ENCODE peak calls at places on chromosomes 6 and 20, in nine cellular contexts. Q, L, T, N, C, Z, P, R and J are unnamed samples.

GRCh38 chr6:132391391-132392291 is 9.6 kb downstream of the MOXD1 start:
- DNase-seq in Q (no peak), L (no peak), T (no peak), N (no peak), C (no peak), Z (peak; percentile 38), P (no peak), R (no peak), J (no peak)

GRCh38 chr6:22828179-22829062 is 259.1 kb downstream of the HDGFL1 start:
- DNase-seq in Q (no peak), L (no peak), T (peak; percentile 71), N (peak; percentile 91), C (no peak), Z (peak; percentile 43), P (peak; percentile 13), R (no peak), J (peak; percentile 80)

GRCh38 chr6:6131492-6132109 is 124.9 kb upstream of the NRN1 start:
- DNase-seq in Q (peak; percentile 4), L (no peak), T (no peak), N (peak; percentile 90), C (no peak), Z (no peak), P (peak; percentile 58), R (no peak), J (peak; percentile 77)

GRCh38 chr6:30568245-30568644 is 3.0 kb upstream of the ABCF1 start:
- DNase-seq in Q (no peak), L (no peak), T (peak; percentile 5), N (no peak), C (no peak), Z (no peak), P (no peak), R (no peak), J (no peak)

GRCh38 chr20:58251979-58252591 is 23.6 kb upstream of the ANKRD60 start:
- DNase-seq in Q (peak; percentile 28), L (no peak), T (peak; percentile 17), N (no peak), C (no peak), Z (no peak), P (no peak), R (no peak), J (no peak)

GRCh38 chr6:152338335-152339125 is 298.6 kb downstream of the SYNE1 start:
- DNase-seq in Q (no peak), L (peak; percentile 35), T (no peak), N (peak; percentile 66), C (no peak), Z (no peak), P (peak; percentile 51), R (no peak), J (peak; percentile 37)

GRCh38 chr20:6733965-6734364 is 33.5 kb upstream of the BMP2 start:
- DNase-seq in Q (no peak), L (no peak), T (no peak), N (no peak), C (no peak), Z (no peak), P (no peak), R (no peak), J (no peak)

GRCh38 chr6:130276507-130276906 is 53.8 kb upstream of the SAMD3 start:
- DNase-seq in Q (no peak), L (no peak), T (no peak), N (no peak), C (no peak), Z (no peak), P (no peak), R (no peak), J (no peak)

GRCh38 chr20:22583773-22584629 is at the start of gene FOXA2:
- DNase-seq in Q (no peak), L (no peak), T (peak; percentile 87), N (no peak), C (no peak), Z (peak; percentile 90), P (no peak), R (no peak), J (no peak)

GRCh38 chr6:65071480-65071879 is 635.5 kb downstream of the EYS start:
- DNase-seq in Q (no peak), L (no peak), T (no peak), N (no peak), C (no peak), Z (no peak), P (no peak), R (no peak), J (no peak)

GRCh38 chr6:150169609-150170008 is 26.8 kb downstream of the PPP1R14C start:
- DNase-seq in Q (no peak), L (no peak), T (no peak), N (no peak), C (no peak), Z (no peak), P (no peak), R (no peak), J (no peak)

GRCh38 chr6:44128020-44128917 is 915 bp downstream of the TMEM63B start:
- DNase-seq in Q (no peak), L (no peak), T (no peak), N (peak; percentile 51), C (no peak), Z (no peak), P (peak; percentile 37), R (no peak), J (peak; percentile 71)

GRCh38 chr6:166402582-166403277 is 20.0 kb upstream of the MPC1 start:
- DNase-seq in Q (no peak), L (no peak), T (no peak), N (peak; percentile 50), C (no peak), Z (no peak), P (no peak), R (no peak), J (no peak)

GRCh38 chr6:27374824-27375612 is 13.5 kb upstream of the ZNF391 start:
- DNase-seq in Q (no peak), L (peak; percentile 55), T (peak; percentile 40), N (peak; percentile 73), C (peak; percentile 43), Z (peak; percentile 86), P (no peak), R (peak; percentile 94), J (peak; percentile 58)

GRCh38 chr6:142537612-142538478 is 236.0 kb downstream of the ADGRG6 start:
- DNase-seq in Q (no peak), L (no peak), T (no peak), N (peak; percentile 74), C (no peak), Z (no peak), P (peak; percentile 58), R (no peak), J (peak; percentile 65)

GRCh38 chr6:104409913-104410312 is 449.8 kb downstream of the HACE1 start:
- DNase-seq in Q (peak; percentile 40), L (no peak), T (no peak), N (no peak), C (no peak), Z (no peak), P (no peak), R (no peak), J (no peak)

GRCh38 chr20:36824142-36824940 is 50.8 kb upstream of the DSN1 start:
- DNase-seq in Q (no peak), L (no peak), T (no peak), N (no peak), C (no peak), Z (no peak), P (no peak), R (no peak), J (no peak)

GRCh38 chr6:135054238-135054574 is 416 bp downstream of the HBS1L start:
- DNase-seq in Q (no peak), L (no peak), T (peak; percentile 0), N (peak; percentile 64), C (no peak), Z (no peak), P (no peak), R (no peak), J (no peak)

GRCh38 chr20:19970256-19970765 is 46.9 kb upstream of the NAA20 start:
- DNase-seq in Q (no peak), L (no peak), T (no peak), N (no peak), C (no peak), Z (no peak), P (no peak), R (no peak), J (no peak)

GRCh38 chr20:49308875-49309274 is 31.0 kb upstream of the ZNFX1 start:
- DNase-seq in Q (no peak), L (no peak), T (no peak), N (no peak), C (no peak), Z (no peak), P (no peak), R (no peak), J (no peak)

GRCh38 chr6:108497883-108498282 is 62.8 kb upstream of the FOXO3 start:
- DNase-seq in Q (no peak), L (no peak), T (no peak), N (peak; percentile 77), C (no peak), Z (no peak), P (peak; percentile 65), R (no peak), J (peak; percentile 50)

GRCh38 chr6:139380168-139380567 is 5.7 kb upstream of the CITED2 start:
- DNase-seq in Q (no peak), L (no peak), T (no peak), N (no peak), C (no peak), Z (no peak), P (no peak), R (peak; percentile 77), J (no peak)

GRCh38 chr20:62209850-62210495 is 10.1 kb downstream of the HRH3 start:
- DNase-seq in Q (no peak), L (no peak), T (no peak), N (no peak), C (no peak), Z (no peak), P (no peak), R (no peak), J (no peak)

GRCh38 chr20:13671500-13672288 is 33.0 kb upstream of the TASP1 start:
- DNase-seq in Q (no peak), L (no peak), T (no peak), N (no peak), C (no peak), Z (no peak), P (no peak), R (no peak), J (no peak)

GRCh38 chr20:11453430-11453829 is 464.3 kb upstream of the BTBD3 start:
- DNase-seq in Q (peak; percentile 33), L (no peak), T (no peak), N (no peak), C (no peak), Z (no peak), P (no peak), R (no peak), J (no peak)